ENCODE peak calls at places on chromosome 11, in six cellular contexts. O is A549, J is H9, E is brain microvascular endothelial cell, X is ovary, H is astrocyte. W is an unnamed sample.

GRCh38 chr11:65260756-65261590 is 789 bp upstream of the POLA2 start:
- DNase-seq in J (no peak), O (no peak), E (no peak), H (no peak), X (no peak), W (no peak)

GRCh38 chr11:57283231-57283990 is 41.3 kb downstream of the TNKS1BP1 start:
- DNase-seq in J (peak; percentile 77), E (no peak), O (no peak), H (no peak), X (no peak), W (no peak)

GRCh38 chr11:57781529-57781943 is 19.9 kb downstream of the CTNND1 start:
- DNase-seq in E (no peak), O (no peak), J (peak; percentile 91), H (no peak), X (no peak), W (no peak)

GRCh38 chr11:3947084-3947483 is 91.6 kb downstream of the STIM1 start:
- DNase-seq in X (peak; percentile 48), O (no peak), E (no peak), J (no peak), H (peak; percentile 62), W (no peak)

GRCh38 chr11:67406420-67406968 is 2.6 kb downstream of the TBC1D10C start:
- DNase-seq in O (no peak), E (no peak), J (no peak), H (no peak), X (no peak), W (no peak)

GRCh38 chr11:1049911-1050580 is 13.5 kb upstream of the MUC6 start:
- DNase-seq in J (no peak), O (no peak), H (no peak), X (peak; percentile 5), E (no peak), W (peak; percentile 11)

GRCh38 chr11:132007184-132007583 is 636.8 kb downstream of the NTM start:
- DNase-seq in X (no peak), J (no peak), O (no peak), E (no peak), H (no peak), W (no peak)

GRCh38 chr11:119015054-119015611 is 3.0 kb downstream of the RPS25 start:
- DNase-seq in H (no peak), J (no peak), X (no peak), O (no peak), E (no peak), W (no peak)

GRCh38 chr11:110093407-110094297 is 460 bp downstream of the ZC3H12C start:
- DNase-seq in H (peak; percentile 52), O (peak; percentile 59), J (peak; percentile 40), E (peak; percentile 45), X (peak; percentile 70), W (peak; percentile 60)

GRCh38 chr11:3747704-3748103 is 49.6 kb downstream of the NUP98 start:
- DNase-seq in H (peak; percentile 64), J (no peak), X (no peak), O (peak; percentile 15), E (peak; percentile 62), W (no peak)

GRCh38 chr11:86039094-86039493 is 29.8 kb downstream of the PICALM start:
- DNase-seq in O (no peak), H (no peak), E (no peak), J (no peak), X (no peak), W (no peak)

GRCh38 chr11:86037743-86038142 is 31.1 kb downstream of the PICALM start:
- DNase-seq in J (no peak), O (no peak), H (no peak), X (no peak), E (no peak), W (no peak)

GRCh38 chr11:86041975-86042378 is 26.9 kb downstream of the PICALM start:
- DNase-seq in O (peak; percentile 85), H (peak; percentile 86), E (peak; percentile 91), J (peak; percentile 62), X (peak; percentile 59), W (no peak)

GRCh38 chr11:86043765-86044534 is 24.9 kb downstream of the PICALM start:
- DNase-seq in J (no peak), H (no peak), O (no peak), E (no peak), X (no peak), W (no peak)

DNA sequence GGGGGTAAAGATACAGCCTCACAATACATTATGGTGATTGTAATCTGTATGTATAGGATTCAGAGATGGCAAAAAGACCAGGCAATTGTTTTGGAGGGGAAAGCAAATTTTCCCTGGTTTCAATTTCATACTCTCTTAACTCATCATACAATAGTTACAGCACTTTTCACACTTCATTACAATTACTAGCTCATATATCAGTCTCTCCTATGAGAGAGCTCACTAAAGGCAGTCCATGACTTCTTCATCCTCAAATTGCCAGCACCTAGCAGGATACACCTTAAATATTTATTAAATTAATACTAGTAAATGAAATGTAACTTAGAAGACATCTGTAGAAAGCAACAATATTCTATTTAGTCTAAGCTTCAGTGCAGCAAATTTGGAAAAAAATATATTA is 28.0 kb downstream of the PICALM start:
- DNase-seq in E (no peak), J (no peak), H (no peak), O (no peak), X (no peak), W (no peak)
- H3K27ac ChIP-seq in E (no peak overlapping the region), J (no peak overlapping the region), H (no peak overlapping the region), O (no peak overlapping the region), X (no peak overlapping the region), W (peak overlapping the region; percentile 81)

GRCh38 chr11:122360875-122361274 is 244.9 kb upstream of the BLID start:
- DNase-seq in H (no peak), E (no peak), O (no peak), J (no peak), X (no peak), W (no peak)
- TF ChIP-seq CTCF in H (no peak), E (no peak), O (no peak), J (peak; percentile 19), X (no peak), W (no peak)

GRCh38 chr11:10780040-10780439 is 28.7 kb downstream of the EIF4G2 start:
- DNase-seq in O (no peak), H (no peak), X (no peak), E (no peak), J (no peak), W (no peak)

GRCh38 chr11:10779086-10779485 is 28.0 kb downstream of the CTR9 start:
- DNase-seq in J (no peak), X (no peak), H (no peak), E (no peak), O (no peak), W (no peak)

GRCh38 chr11:10777393-10777793 is 26.3 kb downstream of the CTR9 start:
- DNase-seq in J (no peak), E (no peak), X (no peak), O (no peak), H (no peak), W (no peak)

GRCh38 chr11:10777806-10778205 is 26.8 kb downstream of the CTR9 start:
- DNase-seq in J (no peak), H (no peak), X (no peak), E (no peak), O (no peak), W (no peak)

DNA sequence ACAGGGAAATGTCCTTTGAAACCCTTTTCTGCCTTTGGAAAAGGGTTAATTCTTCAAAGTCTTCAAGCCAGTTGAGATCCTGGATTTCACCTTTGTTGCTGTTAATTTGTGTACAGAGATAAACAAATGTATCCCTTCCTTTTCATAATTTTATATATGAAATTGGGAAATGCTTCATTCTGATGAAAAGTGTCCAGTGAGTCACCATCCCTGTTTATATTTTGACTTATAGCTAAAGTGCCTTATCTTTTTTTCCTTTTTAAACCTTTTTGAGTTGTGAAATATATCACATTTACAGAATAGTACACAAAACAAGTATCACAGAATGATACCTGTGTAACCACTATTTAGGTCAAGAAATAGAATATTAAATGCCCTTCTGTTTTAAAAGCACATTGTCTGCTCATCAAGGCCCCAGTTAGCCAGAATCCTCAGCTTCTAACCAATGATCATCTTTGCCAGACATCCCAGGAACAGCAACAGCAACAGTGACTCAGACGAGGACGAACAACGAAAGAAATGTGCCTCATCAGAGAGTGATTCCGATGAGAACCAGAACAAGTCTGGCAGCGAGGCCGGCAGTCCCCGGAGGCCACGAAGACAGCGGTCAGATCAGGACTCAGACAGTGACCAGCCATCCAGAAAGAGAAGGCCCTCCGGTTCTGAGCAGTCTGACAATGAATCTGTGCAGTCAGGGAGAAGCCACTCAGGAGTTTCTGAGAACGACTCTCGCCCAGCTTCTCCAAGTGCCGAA is 27.3 kb downstream of the CTR9 start:
- DNase-seq in X (no peak), H (peak; percentile 83), O (no peak), E (peak; percentile 95), J (no peak), W (peak; percentile 38)
- H3K27ac ChIP-seq in X (no peak overlapping the region), H (peak overlapping the region; percentile 74), O (no peak overlapping the region), E (peak overlapping the region; percentile 95), J (no peak overlapping the region), W (peak overlapping the region; percentile 72)

DNA sequence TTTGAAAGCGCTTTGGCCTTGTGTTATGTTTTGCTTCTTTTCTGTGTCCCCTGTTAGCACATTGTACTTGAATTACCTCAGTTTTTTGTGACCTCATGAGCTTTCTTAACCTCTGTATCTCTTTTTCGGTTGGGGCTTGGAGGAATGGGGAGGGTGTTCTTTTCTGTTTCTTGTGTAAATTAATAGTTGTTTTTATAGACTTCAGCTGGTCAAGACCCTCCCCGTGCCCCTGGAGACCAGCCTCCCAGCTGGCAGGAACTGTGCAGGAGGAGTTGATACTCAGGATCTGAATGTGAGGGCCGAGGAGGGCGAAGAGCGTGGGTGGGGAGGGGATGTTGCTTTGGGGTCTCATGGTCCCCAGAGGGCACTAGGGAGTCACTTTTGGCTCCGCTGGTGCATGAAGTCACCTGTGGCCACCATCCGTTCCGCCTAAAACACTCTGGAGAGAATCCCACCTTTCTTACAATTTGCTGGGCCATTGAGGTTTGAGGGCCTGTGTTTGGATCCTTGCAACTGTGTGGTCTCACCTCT is 44.3 kb upstream of the NNMT start:
- DNase-seq in X (no peak), E (no peak), O (no peak), H (no peak), J (peak; percentile 61), W (no peak)
- TF ChIP-seq CTCF in X (no peak), E (no peak), O (no peak), H (no peak), J (peak; percentile 54), W (no peak)

GRCh38 chr11:128504489-128504888 is 82.9 kb downstream of the ETS1 start:
- DNase-seq in H (no peak), J (no peak), X (no peak), O (no peak), E (no peak), W (no peak)
- H3K27ac ChIP-seq in H (peak overlapping the region; percentile 95), J (no peak overlapping the region), X (no peak overlapping the region), O (peak overlapping the region; percentile 93), E (peak overlapping the region; percentile 98), W (no peak overlapping the region)